ENCODE peak calls at places on chromosomes 6 and 20, in ten cellular contexts. S, Y, I, C, V, R, P, D, H and K are unnamed samples.

GRCh38 chr6:14674867-14675648 is 557.5 kb downstream of the CD83 start:
- DNase-seq in I (no peak), S (no peak), V (no peak), C (no peak), P (no peak), H (no peak), D (no peak), R (no peak), Y (no peak), K (no peak)

GRCh38 chr20:31608256-31608980 is 3.3 kb downstream of the ID1 start:
- DNase-seq in S (no peak), R (peak), Y (peak), P (no peak), C (peak), D (no peak), H (peak), I (peak), V (peak), K (peak)

GRCh38 chr6:157326979-157327378 is 3.7 kb upstream of the TMEM242 start:
- DNase-seq in D (peak), I (no peak), Y (no peak), C (no peak), P (peak), H (no peak), S (no peak), R (no peak), V (peak), K (no peak)

GRCh38 chr6:100612101-100612500 is 147.4 kb upstream of the SIM1 start:
- DNase-seq in V (no peak), Y (no peak), P (no peak), S (no peak), D (no peak), C (no peak), H (no peak), R (no peak), I (no peak), K (no peak)

GRCh38 chr6:166121721-166122120 is 45.9 kb downstream of the TBXT start:
- DNase-seq in I (no peak), R (no peak), D (no peak), H (no peak), P (no peak), S (no peak), C (no peak), V (no peak), Y (no peak), K (no peak)

GRCh38 chr6:163432300-163432699 is 17.8 kb downstream of the QKI start:
- DNase-seq in S (no peak), P (no peak), R (no peak), Y (no peak), C (no peak), D (no peak), H (no peak), V (no peak), I (no peak), K (no peak)

GRCh38 chr6:149150999-149151398 is 166.5 kb upstream of the TAB2 start:
- DNase-seq in H (no peak), D (no peak), C (no peak), R (peak), Y (no peak), S (no peak), V (no peak), P (peak), I (no peak), K (no peak)

GRCh38 chr20:62080249-62080993 is 14.7 kb upstream of the TAF4 start:
- DNase-seq in D (no peak), H (no peak), C (no peak), V (no peak), S (no peak), R (no peak), I (no peak), P (no peak), Y (no peak), K (no peak)

GRCh38 chr20:10649080-10649816 is 24.6 kb downstream of the JAG1 start:
- DNase-seq in R (no peak), Y (no peak), I (no peak), H (no peak), S (no peak), D (no peak), C (no peak), V (no peak), P (peak), K (no peak)

GRCh38 chr6:27168586-27169443 is 78.7 kb upstream of the PRSS16 start:
- DNase-seq in P (no peak), H (no peak), D (no peak), C (no peak), Y (peak), S (peak), R (peak), I (peak), V (peak), K (no peak)

GRCh38 chr20:1657556-1658334 is at the start of gene SIRPG:
- DNase-seq in H (no peak), C (no peak), S (no peak), Y (no peak), I (no peak), D (no peak), P (no peak), R (no peak), V (no peak), K (no peak)

GRCh38 chr6:110066091-110066490 is 88.0 kb downstream of the GPR6 start:
- DNase-seq in V (no peak), C (no peak), P (no peak), H (no peak), S (no peak), R (no peak), D (no peak), Y (no peak), I (no peak), K (no peak)

GRCh38 chr6:12577124-12577845 is 139.3 kb upstream of the PHACTR1 start:
- DNase-seq in R (peak), I (no peak), S (no peak), V (peak), H (no peak), P (no peak), C (peak), D (no peak), Y (peak), K (no peak)

GRCh38 chr6:4402477-4402976 is 267.2 kb upstream of the ECI2 start:
- DNase-seq in C (peak), V (peak), I (no peak), D (no peak), Y (peak), S (peak), R (peak), P (peak), H (peak), K (no peak)

GRCh38 chr6:105644073-105644489 is 241.2 kb upstream of the PREP start:
- DNase-seq in Y (no peak), H (no peak), D (no peak), I (no peak), S (no peak), P (no peak), R (no peak), V (peak), C (no peak), K (no peak)

GRCh38 chr6:163712569-163712966 is 298.1 kb downstream of the QKI start:
- DNase-seq in C (no peak), P (no peak), R (no peak), S (no peak), I (no peak), Y (no peak), H (no peak), D (no peak), V (no peak), K (no peak)

GRCh38 chr6:113147544-113147943 is 709.6 kb upstream of the MARCKS start:
- DNase-seq in S (peak), H (no peak), I (no peak), Y (peak), C (no peak), V (peak), R (peak), D (no peak), P (no peak), K (no peak)

GRCh38 chr6:170316071-170316470 is 9.5 kb downstream of the FAM120B start:
- DNase-seq in S (no peak), R (peak), Y (no peak), H (no peak), P (no peak), D (no peak), C (no peak), V (peak), I (no peak), K (no peak)

GRCh38 chr6:30720738-30721197 is 616 bp downstream of the TUBB start:
- DNase-seq in R (peak), C (peak), I (peak), S (no peak), D (no peak), P (peak), H (no peak), V (peak), Y (peak), K (peak)

GRCh38 chr20:39627765-39628164 is 665.6 kb downstream of the DHX35 start:
- DNase-seq in R (no peak), S (no peak), I (no peak), H (no peak), D (no peak), C (no peak), P (no peak), V (no peak), Y (no peak), K (no peak)

GRCh38 chr6:35474978-35475570 is 6.9 kb downstream of the RPL10A start:
- DNase-seq in I (no peak), C (no peak), R (no peak), P (peak), H (no peak), S (no peak), V (no peak), Y (no peak), D (peak), K (no peak)

GRCh38 chr6:42140051-42140450 is 2.4 kb downstream of the C6orf132 start:
- DNase-seq in V (no peak), C (no peak), S (no peak), Y (no peak), P (no peak), D (no peak), I (peak), R (peak), H (peak), K (no peak)

GRCh38 chr20:12597491-12597890 is 411.3 kb upstream of the SPTLC3 start:
- DNase-seq in S (no peak), R (no peak), V (no peak), D (no peak), H (no peak), C (no peak), Y (peak), I (no peak), P (no peak), K (no peak)

GRCh38 chr20:15807271-15807670 is 766.0 kb downstream of the KIF16B start:
- DNase-seq in I (no peak), V (no peak), S (no peak), C (no peak), H (no peak), Y (no peak), P (no peak), R (no peak), D (no peak), K (no peak)

GRCh38 chr6:10151144-10151915 is 263.5 kb downstream of the TFAP2A start:
- DNase-seq in R (peak), H (no peak), P (no peak), I (no peak), S (no peak), V (peak), C (no peak), Y (no peak), D (no peak), K (no peak)

GRCh38 chr6:33830635-33831240 is 26.9 kb upstream of the MLN start:
- DNase-seq in H (no peak), P (no peak), I (no peak), Y (no peak), V (no peak), D (no peak), R (no peak), S (no peak), C (no peak), K (no peak)

GRCh38 chr6:136742125-136742524 is 50.2 kb downstream of the MAP3K5 start:
- DNase-seq in S (no peak), I (no peak), H (no peak), D (no peak), C (no peak), Y (no peak), V (no peak), R (no peak), P (no peak), K (no peak)

GRCh38 chr6:9851541-9852380 is 563.1 kb downstream of the TFAP2A start:
- DNase-seq in H (peak), I (peak), D (no peak), V (peak), R (peak), Y (peak), C (no peak), S (peak), P (peak), K (no peak)

GRCh38 chr20:32004963-32005362 is 5.3 kb upstream of the CCM2L start:
- DNase-seq in P (no peak), R (peak), Y (peak), C (no peak), S (no peak), H (no peak), D (no peak), I (no peak), V (peak), K (no peak)

GRCh38 chr6:128570439-128571063 is 50.2 kb upstream of the PTPRK start:
- DNase-seq in R (no peak), C (no peak), Y (peak), H (no peak), S (no peak), D (no peak), P (no peak), V (no peak), I (peak), K (no peak)

GRCh38 chr6:145028144-145028818 is 707.0 kb downstream of the EPM2A start:
- DNase-seq in D (peak), S (no peak), R (peak), I (peak), C (peak), H (peak), Y (peak), P (peak), V (peak), K (peak)

GRCh38 chr6:162512744-162513143 is 214.8 kb downstream of the PRKN start:
- DNase-seq in Y (no peak), V (no peak), I (no peak), D (no peak), H (no peak), P (no peak), C (no peak), S (no peak), R (no peak), K (no peak)

GRCh38 chr6:135128268-135128914 is 52.7 kb upstream of the MYB start:
- DNase-seq in P (peak), H (no peak), C (no peak), V (no peak), R (no peak), I (no peak), D (peak), S (no peak), Y (no peak), K (no peak)

GRCh38 chr6:149833651-149834050 is 30.5 kb downstream of the LRP11 start:
- DNase-seq in D (no peak), P (no peak), R (no peak), C (no peak), S (no peak), V (no peak), Y (no peak), H (no peak), I (no peak), K (no peak)

GRCh38 chr6:30396833-30397479 is 52.0 kb downstream of the RPP21 start:
- DNase-seq in Y (peak), S (peak), R (peak), C (peak), V (peak), P (peak), H (peak), D (peak), I (peak), K (peak)

GRCh38 chr20:35568645-35569044 is 26.8 kb downstream of the ERGIC3 start:
- DNase-seq in C (no peak), P (peak), H (peak), S (no peak), V (no peak), Y (no peak), D (no peak), R (no peak), I (peak), K (no peak)
- TF ChIP-seq CTCF in C (no peak), P (peak), H (peak), S (peak), V (peak), Y (peak), D (peak), R (peak), I (peak), K (peak)

DNA sequence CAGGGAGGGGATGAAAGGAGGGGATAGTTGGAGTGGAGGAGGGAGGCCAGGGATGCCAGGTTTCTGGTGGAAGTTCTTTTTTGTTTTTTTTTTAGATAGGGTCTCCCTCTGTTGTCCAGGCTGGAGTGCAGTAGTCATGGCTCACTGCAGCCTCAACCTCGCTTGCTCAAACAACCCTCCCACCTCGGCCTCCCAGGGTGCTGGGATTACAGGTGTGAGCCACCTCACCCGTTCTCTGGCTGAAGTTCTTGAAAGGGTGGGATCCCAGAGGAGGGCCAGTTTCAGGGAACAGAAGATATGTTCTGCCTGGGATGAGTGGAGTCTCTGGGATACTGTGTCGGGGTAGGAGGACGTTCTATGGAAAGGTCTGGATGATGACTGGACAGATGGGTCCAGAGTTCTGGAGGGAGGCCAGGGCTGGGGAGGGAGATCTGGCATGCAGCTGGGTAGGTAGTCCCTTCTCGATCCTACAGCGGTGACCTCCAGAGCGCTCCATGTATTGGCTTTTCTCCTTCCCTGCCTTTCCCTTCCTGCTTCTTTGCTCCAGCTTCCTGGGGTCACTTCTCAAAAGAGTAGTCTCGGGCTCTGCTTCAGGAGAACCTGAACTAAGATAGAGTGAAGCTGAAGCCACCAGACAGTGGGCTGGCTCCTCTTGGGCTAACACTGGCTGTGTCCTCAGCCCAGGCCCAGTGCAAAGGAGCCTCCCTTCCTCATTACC is 12.7 kb upstream of the SRC start:
- DNase-seq in D (no peak), I (no peak), P (no peak), S (no peak), Y (no peak), V (no peak), C (no peak), R (no peak), H (no peak), K (no peak)
- TF ChIP-seq CTCF in D (no peak), I (no peak), P (no peak), S (no peak), Y (no peak), V (no peak), C (no peak), R (no peak), H (no peak), K (no peak)

DNA sequence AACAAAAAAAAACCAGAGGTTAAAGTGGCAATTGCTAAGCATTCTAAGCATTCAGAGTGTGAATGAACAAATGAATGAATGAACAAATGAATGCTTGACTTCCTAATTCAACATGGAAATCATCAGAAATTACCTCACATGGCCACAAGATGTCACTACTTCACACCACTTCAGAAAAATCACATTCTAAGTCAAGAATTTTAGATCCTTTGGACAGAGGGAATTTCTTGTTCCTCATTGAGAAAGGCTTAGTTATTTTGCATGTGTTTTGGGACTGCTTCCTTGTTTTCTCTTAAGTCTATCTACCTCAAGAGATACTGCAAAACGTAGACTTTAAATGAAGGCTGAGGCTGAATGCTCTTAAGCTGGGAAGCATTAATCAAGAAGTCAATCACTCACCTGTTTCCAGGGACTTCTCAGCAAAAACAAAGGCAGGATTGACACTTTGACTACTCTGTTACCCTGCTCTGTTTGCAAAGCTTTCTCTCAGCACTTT is 120.2 kb downstream of the MBOAT1 start:
- DNase-seq in I (peak), V (peak), Y (peak), S (peak), C (peak), D (no peak), H (peak), R (peak), P (peak), K (peak)
- TF ChIP-seq CTCF in I (peak), V (peak), Y (peak), S (peak), C (peak), D (peak), H (peak), R (peak), P (peak), K (peak)

GRCh38 chr20:46040902-46041535 is 12.0 kb downstream of the SLC12A5 start:
- DNase-seq in Y (peak), S (no peak), D (peak), V (peak), R (peak), C (peak), P (peak), H (peak), I (peak), K (peak)
- TF ChIP-seq CTCF in Y (no peak), S (no peak), D (no peak), V (no peak), R (no peak), C (no peak), P (no peak), H (no peak), I (no peak), K (no peak)